ENCODE peak calls at places on chromosomes 7 and 10, in five cellular contexts. One of them, this sample, is unnamed.

GRCh38 chr7:157358753-157359096 is 21.9 kb downstream of the DNAJB6 start:
- DNase-seq in right cardiac atrium: no peak
- DNase-seq in HCT116: no peak
- DNase-seq in AG10803: no peak
- DNase-seq in astrocyte of the spinal cord: no peak
- DNase-seq in this sample: no peak

GRCh38 chr10:126716366-126716765 is 45.9 kb upstream of the C10orf90 start:
- DNase-seq in AG10803: no peak
- DNase-seq in astrocyte of the spinal cord: no peak
- DNase-seq in HCT116: no peak
- DNase-seq in right cardiac atrium: no peak
- DNase-seq in this sample: no peak

GRCh38 chr7:108503112-108504026 is 22.6 kb downstream of the PNPLA8 start:
- DNase-seq in right cardiac atrium: no peak
- DNase-seq in AG10803: peak; percentile 58
- DNase-seq in HCT116: no peak
- DNase-seq in astrocyte of the spinal cord: no peak
- DNase-seq in this sample: no peak

GRCh38 chr10:62747195-62747594 is 57.3 kb upstream of the ADO start:
- DNase-seq in HCT116: no peak
- DNase-seq in astrocyte of the spinal cord: no peak
- DNase-seq in right cardiac atrium: no peak
- DNase-seq in AG10803: no peak
- DNase-seq in this sample: no peak

GRCh38 chr10:110007171-110007700 is 548 bp upstream of the ADD3 start:
- DNase-seq in AG10803: peak; percentile 30
- DNase-seq in astrocyte of the spinal cord: no peak
- DNase-seq in HCT116: no peak
- DNase-seq in right cardiac atrium: no peak
- DNase-seq in this sample: no peak

GRCh38 chr10:113957013-113957412 is 86.7 kb upstream of the ADRB1 start:
- DNase-seq in HCT116: no peak
- DNase-seq in astrocyte of the spinal cord: peak; percentile 89
- DNase-seq in AG10803: peak; percentile 84
- DNase-seq in right cardiac atrium: no peak
- DNase-seq in this sample: no peak

GRCh38 chr10:89352802-89353201 is 25.0 kb downstream of the IFIT3 start:
- DNase-seq in right cardiac atrium: no peak
- DNase-seq in HCT116: no peak
- DNase-seq in astrocyte of the spinal cord: no peak
- DNase-seq in AG10803: no peak
- DNase-seq in this sample: no peak

GRCh38 chr7:128742206-128742605 is 3.0 kb downstream of the CALU start:
- DNase-seq in AG10803: peak; percentile 90
- DNase-seq in right cardiac atrium: no peak
- DNase-seq in HCT116: no peak
- DNase-seq in astrocyte of the spinal cord: peak; percentile 66
- DNase-seq in this sample: no peak

GRCh38 chr10:110336111-110336721 is 31.5 kb upstream of the SMNDC1 start:
- DNase-seq in AG10803: peak; percentile 99
- DNase-seq in right cardiac atrium: no peak
- DNase-seq in HCT116: no peak
- DNase-seq in astrocyte of the spinal cord: peak; percentile 98
- DNase-seq in this sample: no peak

GRCh38 chr10:74486659-74487058 is 335.6 kb downstream of the ADK start:
- DNase-seq in AG10803: no peak
- DNase-seq in astrocyte of the spinal cord: no peak
- DNase-seq in right cardiac atrium: no peak
- DNase-seq in HCT116: no peak
- DNase-seq in this sample: no peak

GRCh38 chr7:107933386-107934013 is 42.5 kb downstream of the DLD start:
- DNase-seq in HCT116: no peak
- DNase-seq in astrocyte of the spinal cord: no peak
- DNase-seq in AG10803: no peak
- DNase-seq in right cardiac atrium: no peak
- DNase-seq in this sample: no peak

GRCh38 chr7:80659120-80660055 is 20.9 kb downstream of the CD36 start:
- DNase-seq in HCT116: peak; percentile 31
- DNase-seq in AG10803: peak; percentile 34
- DNase-seq in astrocyte of the spinal cord: peak; percentile 50
- DNase-seq in right cardiac atrium: no peak
- DNase-seq in this sample: peak; percentile 16

DNA sequence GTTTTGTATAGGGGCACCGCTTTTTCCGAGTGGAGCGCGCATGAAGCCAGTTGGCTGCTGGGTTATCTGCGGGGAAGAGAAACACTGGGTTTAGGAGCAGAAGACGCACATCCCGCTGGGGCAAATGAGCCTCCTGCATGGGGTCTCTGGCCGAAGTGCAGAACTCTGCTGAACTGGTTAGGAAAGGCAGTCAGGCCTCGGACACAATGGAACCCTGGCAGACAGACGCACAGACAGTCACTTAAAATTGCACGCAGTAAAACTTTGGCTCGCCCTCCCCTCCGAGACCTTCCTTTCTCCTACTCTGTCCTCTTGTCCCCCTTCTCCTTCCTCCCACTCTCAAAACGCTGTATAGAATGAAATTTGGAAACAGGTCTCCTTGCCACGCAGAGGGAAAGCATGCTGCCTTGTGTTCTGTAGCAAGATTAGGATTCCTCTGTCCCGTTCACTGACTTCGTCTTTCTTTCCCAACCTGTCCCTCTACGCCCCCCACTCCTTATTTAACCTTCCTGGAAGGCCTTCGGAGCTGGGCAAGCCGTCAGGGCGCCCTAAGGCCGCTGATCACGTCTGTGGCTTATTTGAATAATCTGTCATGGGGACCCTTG is 1.5 kb downstream of the HOXA9 start:
- DNase-seq in right cardiac atrium: no peak
- DNase-seq in AG10803: no peak
- DNase-seq in astrocyte of the spinal cord: no peak
- DNase-seq in HCT116: no peak
- DNase-seq in this sample: no peak
- H3K4me3 ChIP-seq in right cardiac atrium: no peak overlapping the region
- H3K4me3 ChIP-seq in AG10803: peak overlapping the region; percentile 87
- H3K4me3 ChIP-seq in astrocyte of the spinal cord: peak overlapping the region; percentile 47
- H3K4me3 ChIP-seq in HCT116: peak overlapping the region; percentile 84
- H3K4me3 ChIP-seq in this sample: no peak overlapping the region

GRCh38 chr7:42234736-42235135 is 2.3 kb downstream of the GLI3 start:
- DNase-seq in astrocyte of the spinal cord: no peak
- DNase-seq in right cardiac atrium: no peak
- DNase-seq in HCT116: no peak
- DNase-seq in AG10803: no peak
- DNase-seq in this sample: no peak
- H3K4me3 ChIP-seq in astrocyte of the spinal cord: no peak overlapping the region
- H3K4me3 ChIP-seq in right cardiac atrium: no peak overlapping the region
- H3K4me3 ChIP-seq in HCT116: no peak overlapping the region
- H3K4me3 ChIP-seq in AG10803: peak overlapping the region; percentile 83
- H3K4me3 ChIP-seq in this sample: no peak overlapping the region

DNA sequence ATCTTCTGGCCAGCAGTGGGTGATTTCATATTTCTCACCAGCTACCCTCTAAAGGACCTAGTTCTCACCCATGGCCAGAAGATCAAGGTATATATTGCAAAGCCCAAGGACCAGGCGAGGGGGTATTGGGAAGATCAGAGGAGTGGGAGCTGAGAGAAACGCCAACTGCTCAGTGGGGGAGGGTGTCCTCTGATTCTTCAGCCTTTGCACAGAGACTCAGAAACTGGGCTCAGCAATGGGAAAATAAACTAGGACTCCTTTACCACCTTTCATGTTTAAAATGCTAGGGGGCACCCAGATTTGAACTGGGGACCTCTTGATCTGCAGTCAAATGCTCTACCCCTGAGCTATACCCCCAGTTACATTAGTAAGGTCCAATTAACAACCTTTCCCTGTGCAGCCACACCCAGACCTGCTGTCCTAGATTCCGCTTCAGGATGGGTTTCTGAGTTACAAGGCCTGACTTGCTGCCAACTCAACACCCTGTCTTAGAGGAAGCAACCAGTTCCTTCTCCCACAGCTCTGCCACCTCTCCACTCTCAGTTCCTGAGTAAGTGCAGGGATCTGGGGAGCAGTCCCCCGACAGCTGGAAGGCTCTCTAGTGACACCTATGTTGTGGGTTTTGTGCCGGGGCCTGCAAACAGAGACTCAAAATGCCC is 93.5 kb downstream of the ZNF783 start:
- DNase-seq in HCT116: peak; percentile 70
- DNase-seq in AG10803: no peak
- DNase-seq in astrocyte of the spinal cord: no peak
- DNase-seq in right cardiac atrium: no peak
- DNase-seq in this sample: no peak
- H3K4me3 ChIP-seq in HCT116: no peak overlapping the region
- H3K4me3 ChIP-seq in AG10803: no peak overlapping the region
- H3K4me3 ChIP-seq in astrocyte of the spinal cord: no peak overlapping the region
- H3K4me3 ChIP-seq in right cardiac atrium: no peak overlapping the region
- H3K4me3 ChIP-seq in this sample: no peak overlapping the region

DNA sequence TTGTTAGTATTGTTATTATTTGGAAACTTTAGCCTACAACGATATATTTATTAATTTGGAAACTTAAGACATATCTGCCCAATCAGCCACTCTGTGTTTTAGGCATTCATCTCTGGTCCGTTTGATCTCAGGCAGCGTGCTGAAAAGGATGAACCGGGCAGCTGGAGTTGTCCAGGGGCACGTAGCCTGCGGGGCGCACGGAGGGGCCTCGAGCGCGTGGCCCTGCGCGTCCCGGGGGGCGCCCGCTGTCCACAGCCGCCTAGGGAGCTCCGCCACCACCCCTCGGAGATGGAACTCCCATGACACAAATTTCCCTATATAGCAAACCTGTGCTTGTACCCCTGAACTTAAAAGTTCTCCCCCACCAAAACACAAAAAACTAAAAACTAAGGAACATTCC is 24.3 kb upstream of the MKI67 start:
- DNase-seq in AG10803: no peak
- DNase-seq in right cardiac atrium: no peak
- DNase-seq in HCT116: no peak
- DNase-seq in astrocyte of the spinal cord: no peak
- DNase-seq in this sample: no peak
- H3K4me3 ChIP-seq in AG10803: peak overlapping the region; percentile 68
- H3K4me3 ChIP-seq in right cardiac atrium: no peak overlapping the region
- H3K4me3 ChIP-seq in HCT116: no peak overlapping the region
- H3K4me3 ChIP-seq in astrocyte of the spinal cord: peak overlapping the region; percentile 56
- H3K4me3 ChIP-seq in this sample: peak overlapping the region; percentile 79

GRCh38 chr10:92421550-92421949 is 130.6 kb downstream of the MARCHF5 start:
- DNase-seq in astrocyte of the spinal cord: no peak
- DNase-seq in right cardiac atrium: no peak
- DNase-seq in HCT116: no peak
- DNase-seq in AG10803: no peak
- DNase-seq in this sample: no peak
- H3K4me3 ChIP-seq in astrocyte of the spinal cord: no peak overlapping the region
- H3K4me3 ChIP-seq in right cardiac atrium: no peak overlapping the region
- H3K4me3 ChIP-seq in HCT116: no peak overlapping the region
- H3K4me3 ChIP-seq in AG10803: no peak overlapping the region
- H3K4me3 ChIP-seq in this sample: no peak overlapping the region

DNA sequence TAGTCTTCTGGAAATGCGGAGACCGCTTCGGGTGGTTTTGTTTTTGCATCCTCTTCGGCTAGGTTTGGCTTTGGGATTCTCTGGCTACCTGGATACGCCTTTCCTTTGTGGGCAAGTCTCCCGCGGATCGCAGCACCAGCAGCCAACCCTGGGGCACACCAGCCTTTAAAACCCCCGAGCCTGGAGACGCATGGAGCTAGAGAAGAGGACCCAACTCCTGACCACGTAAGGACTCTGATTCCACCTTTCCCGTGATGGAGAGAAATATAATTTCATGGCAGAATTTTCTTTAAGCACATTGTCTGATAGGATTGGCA is 535.4 kb upstream of the GALNT17 start:
- DNase-seq in HCT116: no peak
- DNase-seq in astrocyte of the spinal cord: no peak
- DNase-seq in right cardiac atrium: no peak
- DNase-seq in AG10803: no peak
- DNase-seq in this sample: no peak
- H3K4me3 ChIP-seq in HCT116: no peak overlapping the region
- H3K4me3 ChIP-seq in astrocyte of the spinal cord: peak overlapping the region; percentile 31
- H3K4me3 ChIP-seq in right cardiac atrium: no peak overlapping the region
- H3K4me3 ChIP-seq in AG10803: no peak overlapping the region
- H3K4me3 ChIP-seq in this sample: no peak overlapping the region

GRCh38 chr10:51439645-51440044 is 259.8 kb downstream of the CSTF2T start:
- DNase-seq in right cardiac atrium: no peak
- DNase-seq in astrocyte of the spinal cord: no peak
- DNase-seq in HCT116: no peak
- DNase-seq in AG10803: no peak
- DNase-seq in this sample: no peak

DNA sequence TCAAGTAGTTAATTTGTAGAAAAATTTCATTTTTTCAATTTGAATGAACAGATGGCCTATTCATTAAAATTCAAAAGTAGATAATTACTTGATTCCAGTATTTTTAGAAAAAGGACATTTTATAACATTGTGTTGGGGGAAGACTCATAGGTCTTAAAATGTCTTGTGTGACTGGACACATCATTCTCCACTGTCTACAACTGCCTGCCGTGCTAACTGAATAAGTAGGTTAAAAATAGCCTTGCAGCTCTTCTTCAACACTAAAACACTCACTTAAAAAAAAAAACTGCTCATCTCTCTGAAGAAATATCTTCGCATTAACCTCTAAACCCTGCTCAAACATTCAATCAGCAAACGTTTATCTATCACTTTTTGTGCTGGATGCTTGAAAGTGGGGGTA is 253.8 kb downstream of the CSTF2T start:
- DNase-seq in right cardiac atrium: no peak
- DNase-seq in AG10803: peak; percentile 18
- DNase-seq in HCT116: no peak
- DNase-seq in astrocyte of the spinal cord: no peak
- DNase-seq in this sample: no peak
- H3K4me3 ChIP-seq in right cardiac atrium: no peak overlapping the region
- H3K4me3 ChIP-seq in AG10803: no peak overlapping the region
- H3K4me3 ChIP-seq in HCT116: no peak overlapping the region
- H3K4me3 ChIP-seq in astrocyte of the spinal cord: no peak overlapping the region
- H3K4me3 ChIP-seq in this sample: no peak overlapping the region

GRCh38 chr10:22253578-22253882 is 35.7 kb upstream of the EBLN1 start:
- DNase-seq in right cardiac atrium: peak; percentile 75
- DNase-seq in astrocyte of the spinal cord: no peak
- DNase-seq in HCT116: no peak
- DNase-seq in AG10803: no peak
- DNase-seq in this sample: peak; percentile 27
- H3K4me3 ChIP-seq in right cardiac atrium: peak overlapping the region; percentile 87
- H3K4me3 ChIP-seq in astrocyte of the spinal cord: no peak overlapping the region
- H3K4me3 ChIP-seq in HCT116: peak overlapping the region; percentile 47
- H3K4me3 ChIP-seq in AG10803: peak overlapping the region; percentile 63
- H3K4me3 ChIP-seq in this sample: peak overlapping the region; percentile 66